ENCODE peak calls at places on chromosomes 6 and 20, in seven cellular contexts. D is endothelial cell; H is activated T-cell treated with anti-CD3 and anti-CD28 coated beads for 24 hours; X is AG10803; P is GF-D8; U is IMR-90; C is activated CD4-positive, alpha-beta T cell treated with anti-CD3 and anti-CD28 coated beads, Interleukin-2, amount 50 U/mL, for 1 hour. K is an unnamed sample.

GRCh38 chr6:11974089-11974488 is 38.0 kb upstream of the HIVEP1 start:
- DNase-seq in D (no peak), H (no peak), X (peak; percentile 52), P (no peak), U (peak; percentile 71), C (no peak), K (no peak)

GRCh38 chr6:166726193-166726592 is 99.1 kb upstream of the RPS6KA2 start:
- DNase-seq in D (no peak), H (no peak), X (no peak), P (no peak), U (no peak), C (no peak), K (no peak)

GRCh38 chr20:44810391-44811149 is at the start of gene RIMS4:
- DNase-seq in D (peak; percentile 35), H (no peak), X (no peak), P (no peak), U (no peak), C (no peak), K (no peak)

GRCh38 chr6:167462913-167463312 is 138.0 kb downstream of the TTLL2 start:
- DNase-seq in D (no peak), H (no peak), X (no peak), P (no peak), U (no peak), C (no peak), K (no peak)

GRCh38 chr20:25314497-25315417 is 66.9 kb downstream of the PYGB start:
- DNase-seq in D (no peak), H (no peak), X (no peak), P (no peak), U (no peak), C (no peak), K (no peak)

GRCh38 chr20:55882922-55883321 is 122.4 kb downstream of the CBLN4 start:
- DNase-seq in D (no peak), H (no peak), X (no peak), P (no peak), U (no peak), C (no peak), K (no peak)

GRCh38 chr20:15475483-15475882 is 1097.8 kb downstream of the KIF16B start:
- DNase-seq in D (no peak), H (no peak), X (no peak), P (no peak), U (no peak), C (no peak), K (no peak)

GRCh38 chr20:52433326-52434040 is 241.9 kb upstream of the ZFP64 start:
- DNase-seq in D (no peak), H (no peak), X (no peak), P (no peak), U (no peak), C (no peak), K (no peak)

GRCh38 chr20:43959079-43959919 is 44.6 kb downstream of the TOX2 start:
- DNase-seq in D (no peak), H (no peak), X (peak; percentile 41), P (peak; percentile 57), U (no peak), C (peak; percentile 28), K (peak; percentile 67)